ENCODE peak calls at places on chromosomes 6 and 20, in five cellular contexts. E, H, Q, K and I are unnamed samples.

GRCh38 chr20:49964964-49965780 is 17.6 kb upstream of the SNAI1 start:
- DNase-seq in E (peak), H (no peak), Q (no peak), K (no peak), I (peak)

GRCh38 chr6:99344289-99344688 is 5.2 kb downstream of the FAXC start:
- DNase-seq in E (no peak), H (no peak), Q (no peak), K (no peak), I (no peak)

GRCh38 chr6:91083226-91083625 is 496.4 kb upstream of the MAP3K7 start:
- DNase-seq in E (no peak), H (no peak), Q (no peak), K (no peak), I (no peak)

GRCh38 chr6:79377830-79378460 is 143.5 kb upstream of the HMGN3 start:
- DNase-seq in E (no peak), H (no peak), Q (no peak), K (no peak), I (no peak)

GRCh38 chr6:38853236-38853635 is 138.1 kb downstream of the DNAH8 start:
- DNase-seq in E (no peak), H (no peak), Q (no peak), K (no peak), I (no peak)

GRCh38 chr6:116101790-116102189 is 1.1 kb downstream of the NT5DC1 start:
- DNase-seq in E (no peak), H (no peak), Q (no peak), K (no peak), I (peak)

GRCh38 chr6:154548130-154548830 is 37.8 kb upstream of the CNKSR3 start:
- DNase-seq in E (peak), H (no peak), Q (no peak), K (no peak), I (no peak)

GRCh38 chr20:7003598-7003997 is 236.1 kb downstream of the BMP2 start:
- DNase-seq in E (no peak), H (no peak), Q (no peak), K (no peak), I (no peak)

GRCh38 chr20:34549291-34549928 is 9.1 kb upstream of the MAP1LC3A start:
- DNase-seq in E (no peak), H (no peak), Q (no peak), K (no peak), I (peak)

GRCh38 chr6:40957616-40958492 is 81.2 kb downstream of the UNC5CL start:
- DNase-seq in E (no peak), H (no peak), Q (no peak), K (no peak), I (no peak)

GRCh38 chr6:27161946-27162603 is 85.4 kb upstream of the PRSS16 start:
- DNase-seq in E (no peak), H (peak), Q (no peak), K (no peak), I (peak)

GRCh38 chr6:52390361-52390727 is 28.4 kb downstream of the PAQR8 start:
- DNase-seq in E (no peak), H (peak), Q (no peak), K (peak), I (peak)

GRCh38 chr20:18063676-18064075 is 6.0 kb upstream of the OVOL2 start:
- DNase-seq in E (no peak), H (no peak), Q (no peak), K (no peak), I (no peak)

GRCh38 chr6:164870175-164870574 is 439.2 kb downstream of the C6orf118 start:
- DNase-seq in E (no peak), H (no peak), Q (no peak), K (no peak), I (no peak)

GRCh38 chr6:84415068-84415467 is 187.6 kb upstream of the CEP162 start:
- DNase-seq in E (no peak), H (no peak), Q (no peak), K (no peak), I (no peak)

GRCh38 chr6:16043171-16044142 is 85.4 kb upstream of the MYLIP start:
- DNase-seq in E (no peak), H (no peak), Q (no peak), K (no peak), I (peak)

GRCh38 chr6:13327691-13328075 is 654 bp downstream of the TBC1D7 start:
- DNase-seq in E (no peak), H (no peak), Q (no peak), K (no peak), I (no peak)

GRCh38 chr6:151553416-151554158 is 59.8 kb downstream of the CCDC170 start:
- DNase-seq in E (no peak), H (no peak), Q (no peak), K (no peak), I (no peak)

GRCh38 chr6:146972526-146972925 is 231.7 kb upstream of the STXBP5 start:
- DNase-seq in E (no peak), H (no peak), Q (no peak), K (no peak), I (no peak)

GRCh38 chr6:85460951-85461805 is 11.3 kb downstream of the NT5E start:
- DNase-seq in E (no peak), H (peak), Q (no peak), K (peak), I (peak)

GRCh38 chr6:110656492-110656891 is 158.8 kb downstream of the CDK19 start:
- DNase-seq in E (no peak), H (no peak), Q (no peak), K (no peak), I (no peak)

GRCh38 chr6:12279322-12280098 is 10.7 kb upstream of the EDN1 start:
- DNase-seq in E (no peak), H (no peak), Q (no peak), K (no peak), I (no peak)

GRCh38 chr6:29763491-29764289 is 40.5 kb downstream of the HLA-F start:
- DNase-seq in E (no peak), H (peak), Q (no peak), K (no peak), I (no peak)

GRCh38 chr6:167328086-167328485 is 3.2 kb downstream of the TTLL2 start:
- DNase-seq in E (no peak), H (no peak), Q (no peak), K (no peak), I (no peak)

GRCh38 chr20:38601216-38602184 is at the start of gene ARHGAP40:
- DNase-seq in E (no peak), H (peak), Q (no peak), K (no peak), I (peak)

GRCh38 chr6:2030682-2031244 is 214.6 kb downstream of the GMDS start:
- DNase-seq in E (no peak), H (no peak), Q (no peak), K (no peak), I (no peak)

GRCh38 chr6:113949499-113949898 is 21.4 kb downstream of the HDAC2 start:
- DNase-seq in E (no peak), H (no peak), Q (no peak), K (no peak), I (no peak)

GRCh38 chr6:106109043-106109442 is 22.9 kb downstream of the PRDM1 start:
- DNase-seq in E (no peak), H (no peak), Q (no peak), K (no peak), I (no peak)

GRCh38 chr20:60352580-60352979 is 394.4 kb downstream of the CDH26 start:
- DNase-seq in E (no peak), H (no peak), Q (no peak), K (no peak), I (no peak)

GRCh38 chr6:45483501-45483900 is 105.8 kb upstream of the SUPT3H start:
- DNase-seq in E (no peak), H (no peak), Q (no peak), K (no peak), I (no peak)

GRCh38 chr6:144150673-144151009 is 324 bp downstream of the STX11 start:
- DNase-seq in E (peak), H (peak), Q (no peak), K (peak), I (peak)

GRCh38 chr20:22579711-22580697 is 4.4 kb downstream of the FOXA2 start:
- DNase-seq in E (no peak), H (no peak), Q (no peak), K (no peak), I (no peak)

GRCh38 chr6:22954749-22955385 is 385.5 kb downstream of the HDGFL1 start:
- DNase-seq in E (no peak), H (no peak), Q (no peak), K (no peak), I (peak)

GRCh38 chr6:27178001-27178730 is 69.3 kb upstream of the PRSS16 start:
- DNase-seq in E (peak), H (peak), Q (no peak), K (peak), I (peak)

GRCh38 chr6:45697605-45698004 is 318.1 kb downstream of the CLIC5 start:
- DNase-seq in E (no peak), H (no peak), Q (no peak), K (no peak), I (no peak)

GRCh38 chr6:36171573-36171972 is 25.0 kb upstream of the BRPF3 start:
- DNase-seq in E (no peak), H (no peak), Q (no peak), K (no peak), I (no peak)

GRCh38 chr20:33584976-33585375 is 77.2 kb upstream of the C20orf144 start:
- DNase-seq in E (no peak), H (no peak), Q (no peak), K (no peak), I (no peak)

GRCh38 chr6:109222848-109223247 is 127.5 kb downstream of the CEP57L1 start:
- DNase-seq in E (no peak), H (no peak), Q (no peak), K (no peak), I (no peak)